ENCODE peak calls at places on chromosome 1, in five cellular contexts. Z is activated naive CD4-positive, alpha-beta T cell; I is chondrocyte; G is body of pancreas; K is B cell. P is an unnamed sample.

GRCh38 chr1:40267767-40268187 is 9.7 kb downstream of the ZMPSTE24 start:
- DNase-seq in I (no peak), G (peak; percentile 51), Z (no peak), K (no peak), P (no peak)

GRCh38 chr1:25257176-25257575 is 9.9 kb upstream of the RSRP1 start:
- DNase-seq in K (no peak), G (no peak), I (no peak), Z (no peak), P (no peak)

GRCh38 chr1:11482904-11483479 is 4.0 kb downstream of the DISP3 start:
- DNase-seq in I (peak; percentile 2), K (no peak), Z (no peak), G (no peak), P (no peak)

GRCh38 chr1:185376840-185377635 is 60.0 kb upstream of the IVNS1ABP start:
- DNase-seq in K (no peak), G (no peak), I (no peak), Z (no peak), P (no peak)

GRCh38 chr1:3066250-3066711 is 2.7 kb upstream of the PRDM16 start:
- DNase-seq in G (peak; percentile 85), Z (no peak), K (no peak), I (peak; percentile 91), P (no peak)

GRCh38 chr1:42767510-42767924 is 468 bp downstream of the C1orf50 start:
- DNase-seq in I (no peak), Z (no peak), K (no peak), G (no peak), P (peak; percentile 33)

GRCh38 chr1:65605621-65606020 is 185.2 kb downstream of the LEPR start:
- DNase-seq in I (no peak), G (no peak), Z (no peak), K (no peak), P (no peak)

GRCh38 chr1:204426035-204426436 is 14.4 kb upstream of the PPP1R15B start:
- DNase-seq in K (no peak), Z (no peak), I (no peak), G (no peak), P (no peak)

GRCh38 chr1:110173466-110174117 is 23.3 kb downstream of the SLC6A17 start:
- DNase-seq in Z (no peak), I (no peak), G (no peak), K (no peak), P (no peak)

GRCh38 chr1:239678181-239678580 is 291.8 kb downstream of the CHRM3 start:
- DNase-seq in I (no peak), K (no peak), Z (no peak), G (no peak), P (no peak)

P was measured in MM.1S.